ENCODE peak calls at places on chromosomes 6 and 20, in seven cellular contexts. One of them, this sample, is unnamed.

GRCh38 chr6:26041946-26042345 is 45.3 kb upstream of the HFE start:
- DNase-seq in fibroblast of lung: no peak
- DNase-seq in left ventricle myocardium superior: no peak
- DNase-seq in KBM-7: no peak
- DNase-seq in activated T-cell treated with anti-CD3 and anti-CD28 coated beads, Interleukin-2, amount 50 U/mL, for 48 hours: no peak
- DNase-seq in choroid plexus epithelial cell: no peak
- DNase-seq in stimulated activated CD4-positive, alpha-beta T cell treated with anti-CD3 and anti-CD28 coated beads, Interleukin-15, amount 100 ng/mL, for 1 hour: no peak
- DNase-seq in this sample: no peak

GRCh38 chr20:48758206-48758820 is 69.5 kb downstream of the PREX1 start:
- DNase-seq in activated T-cell treated with anti-CD3 and anti-CD28 coated beads, Interleukin-2, amount 50 U/mL, for 48 hours: no peak
- DNase-seq in KBM-7: no peak
- DNase-seq in fibroblast of lung: no peak
- DNase-seq in choroid plexus epithelial cell: peak
- DNase-seq in left ventricle myocardium superior: no peak
- DNase-seq in stimulated activated CD4-positive, alpha-beta T cell treated with anti-CD3 and anti-CD28 coated beads, Interleukin-15, amount 100 ng/mL, for 1 hour: no peak
- DNase-seq in this sample: peak

GRCh38 chr6:21845018-21845417 is 251.5 kb downstream of the SOX4 start:
- DNase-seq in choroid plexus epithelial cell: no peak
- DNase-seq in activated T-cell treated with anti-CD3 and anti-CD28 coated beads, Interleukin-2, amount 50 U/mL, for 48 hours: no peak
- DNase-seq in stimulated activated CD4-positive, alpha-beta T cell treated with anti-CD3 and anti-CD28 coated beads, Interleukin-15, amount 100 ng/mL, for 1 hour: no peak
- DNase-seq in KBM-7: no peak
- DNase-seq in left ventricle myocardium superior: no peak
- DNase-seq in fibroblast of lung: no peak
- DNase-seq in this sample: no peak

GRCh38 chr20:44398303-44398702 is 42.8 kb downstream of the HNF4A start:
- DNase-seq in activated T-cell treated with anti-CD3 and anti-CD28 coated beads, Interleukin-2, amount 50 U/mL, for 48 hours: no peak
- DNase-seq in fibroblast of lung: peak
- DNase-seq in KBM-7: no peak
- DNase-seq in left ventricle myocardium superior: no peak
- DNase-seq in stimulated activated CD4-positive, alpha-beta T cell treated with anti-CD3 and anti-CD28 coated beads, Interleukin-15, amount 100 ng/mL, for 1 hour: no peak
- DNase-seq in choroid plexus epithelial cell: peak
- DNase-seq in this sample: no peak

GRCh38 chr6:139588734-139589418 is 214.4 kb upstream of the CITED2 start:
- DNase-seq in choroid plexus epithelial cell: peak
- DNase-seq in activated T-cell treated with anti-CD3 and anti-CD28 coated beads, Interleukin-2, amount 50 U/mL, for 48 hours: no peak
- DNase-seq in fibroblast of lung: peak
- DNase-seq in stimulated activated CD4-positive, alpha-beta T cell treated with anti-CD3 and anti-CD28 coated beads, Interleukin-15, amount 100 ng/mL, for 1 hour: no peak
- DNase-seq in left ventricle myocardium superior: no peak
- DNase-seq in KBM-7: no peak
- DNase-seq in this sample: no peak

GRCh38 chr20:57746201-57746600 is 36.4 kb upstream of the PMEPA1 start:
- DNase-seq in activated T-cell treated with anti-CD3 and anti-CD28 coated beads, Interleukin-2, amount 50 U/mL, for 48 hours: no peak
- DNase-seq in stimulated activated CD4-positive, alpha-beta T cell treated with anti-CD3 and anti-CD28 coated beads, Interleukin-15, amount 100 ng/mL, for 1 hour: no peak
- DNase-seq in left ventricle myocardium superior: no peak
- DNase-seq in fibroblast of lung: no peak
- DNase-seq in KBM-7: no peak
- DNase-seq in choroid plexus epithelial cell: no peak
- DNase-seq in this sample: no peak

GRCh38 chr20:1619861-1620444 is at the start of gene SIRPB1:
- DNase-seq in KBM-7: peak
- DNase-seq in left ventricle myocardium superior: no peak
- DNase-seq in stimulated activated CD4-positive, alpha-beta T cell treated with anti-CD3 and anti-CD28 coated beads, Interleukin-15, amount 100 ng/mL, for 1 hour: no peak
- DNase-seq in fibroblast of lung: no peak
- DNase-seq in choroid plexus epithelial cell: no peak
- DNase-seq in activated T-cell treated with anti-CD3 and anti-CD28 coated beads, Interleukin-2, amount 50 U/mL, for 48 hours: no peak
- DNase-seq in this sample: no peak

GRCh38 chr6:128739112-128739511 is 143.8 kb upstream of the LAMA2 start:
- DNase-seq in choroid plexus epithelial cell: no peak
- DNase-seq in stimulated activated CD4-positive, alpha-beta T cell treated with anti-CD3 and anti-CD28 coated beads, Interleukin-15, amount 100 ng/mL, for 1 hour: no peak
- DNase-seq in activated T-cell treated with anti-CD3 and anti-CD28 coated beads, Interleukin-2, amount 50 U/mL, for 48 hours: no peak
- DNase-seq in left ventricle myocardium superior: no peak
- DNase-seq in KBM-7: no peak
- DNase-seq in fibroblast of lung: no peak
- DNase-seq in this sample: no peak

GRCh38 chr20:709421-709820 is 33.8 kb upstream of the SCRT2 start:
- DNase-seq in choroid plexus epithelial cell: peak
- DNase-seq in KBM-7: no peak
- DNase-seq in fibroblast of lung: no peak
- DNase-seq in activated T-cell treated with anti-CD3 and anti-CD28 coated beads, Interleukin-2, amount 50 U/mL, for 48 hours: no peak
- DNase-seq in stimulated activated CD4-positive, alpha-beta T cell treated with anti-CD3 and anti-CD28 coated beads, Interleukin-15, amount 100 ng/mL, for 1 hour: no peak
- DNase-seq in left ventricle myocardium superior: peak
- DNase-seq in this sample: no peak

GRCh38 chr20:32244150-32244823 is 33.2 kb upstream of the KIF3B start:
- DNase-seq in activated T-cell treated with anti-CD3 and anti-CD28 coated beads, Interleukin-2, amount 50 U/mL, for 48 hours: no peak
- DNase-seq in stimulated activated CD4-positive, alpha-beta T cell treated with anti-CD3 and anti-CD28 coated beads, Interleukin-15, amount 100 ng/mL, for 1 hour: no peak
- DNase-seq in KBM-7: no peak
- DNase-seq in choroid plexus epithelial cell: no peak
- DNase-seq in fibroblast of lung: peak
- DNase-seq in left ventricle myocardium superior: no peak
- DNase-seq in this sample: no peak

GRCh38 chr6:39256294-39256693 is 27.0 kb upstream of the KCNK5 start:
- DNase-seq in left ventricle myocardium superior: no peak
- DNase-seq in activated T-cell treated with anti-CD3 and anti-CD28 coated beads, Interleukin-2, amount 50 U/mL, for 48 hours: no peak
- DNase-seq in KBM-7: no peak
- DNase-seq in stimulated activated CD4-positive, alpha-beta T cell treated with anti-CD3 and anti-CD28 coated beads, Interleukin-15, amount 100 ng/mL, for 1 hour: no peak
- DNase-seq in fibroblast of lung: no peak
- DNase-seq in choroid plexus epithelial cell: no peak
- DNase-seq in this sample: no peak

GRCh38 chr6:130624046-130624445 is 203.2 kb upstream of the SMLR1 start:
- DNase-seq in fibroblast of lung: no peak
- DNase-seq in choroid plexus epithelial cell: peak
- DNase-seq in left ventricle myocardium superior: no peak
- DNase-seq in stimulated activated CD4-positive, alpha-beta T cell treated with anti-CD3 and anti-CD28 coated beads, Interleukin-15, amount 100 ng/mL, for 1 hour: no peak
- DNase-seq in KBM-7: no peak
- DNase-seq in activated T-cell treated with anti-CD3 and anti-CD28 coated beads, Interleukin-2, amount 50 U/mL, for 48 hours: no peak
- DNase-seq in this sample: no peak

GRCh38 chr6:147156799-147157382 is 47.3 kb upstream of the STXBP5 start:
- DNase-seq in choroid plexus epithelial cell: peak
- DNase-seq in fibroblast of lung: peak
- DNase-seq in stimulated activated CD4-positive, alpha-beta T cell treated with anti-CD3 and anti-CD28 coated beads, Interleukin-15, amount 100 ng/mL, for 1 hour: no peak
- DNase-seq in KBM-7: no peak
- DNase-seq in left ventricle myocardium superior: no peak
- DNase-seq in activated T-cell treated with anti-CD3 and anti-CD28 coated beads, Interleukin-2, amount 50 U/mL, for 48 hours: no peak
- DNase-seq in this sample: no peak

GRCh38 chr20:51258582-51259175 is 235.8 kb upstream of the KCNG1 start:
- DNase-seq in fibroblast of lung: no peak
- DNase-seq in KBM-7: no peak
- DNase-seq in choroid plexus epithelial cell: peak
- DNase-seq in left ventricle myocardium superior: no peak
- DNase-seq in stimulated activated CD4-positive, alpha-beta T cell treated with anti-CD3 and anti-CD28 coated beads, Interleukin-15, amount 100 ng/mL, for 1 hour: no peak
- DNase-seq in activated T-cell treated with anti-CD3 and anti-CD28 coated beads, Interleukin-2, amount 50 U/mL, for 48 hours: no peak
- DNase-seq in this sample: no peak

GRCh38 chr6:163231356-163232014 is 183.0 kb upstream of the QKI start:
- DNase-seq in stimulated activated CD4-positive, alpha-beta T cell treated with anti-CD3 and anti-CD28 coated beads, Interleukin-15, amount 100 ng/mL, for 1 hour: no peak
- DNase-seq in activated T-cell treated with anti-CD3 and anti-CD28 coated beads, Interleukin-2, amount 50 U/mL, for 48 hours: no peak
- DNase-seq in left ventricle myocardium superior: no peak
- DNase-seq in choroid plexus epithelial cell: no peak
- DNase-seq in fibroblast of lung: no peak
- DNase-seq in KBM-7: no peak
- DNase-seq in this sample: no peak

GRCh38 chr20:43667341-43668132 is 623 bp downstream of the MYBL2 start:
- DNase-seq in fibroblast of lung: no peak
- DNase-seq in left ventricle myocardium superior: no peak
- DNase-seq in activated T-cell treated with anti-CD3 and anti-CD28 coated beads, Interleukin-2, amount 50 U/mL, for 48 hours: peak
- DNase-seq in choroid plexus epithelial cell: no peak
- DNase-seq in stimulated activated CD4-positive, alpha-beta T cell treated with anti-CD3 and anti-CD28 coated beads, Interleukin-15, amount 100 ng/mL, for 1 hour: no peak
- DNase-seq in KBM-7: peak
- DNase-seq in this sample: peak

GRCh38 chr6:159056432-159056831 is 11.6 kb upstream of the TAGAP start:
- DNase-seq in stimulated activated CD4-positive, alpha-beta T cell treated with anti-CD3 and anti-CD28 coated beads, Interleukin-15, amount 100 ng/mL, for 1 hour: no peak
- DNase-seq in choroid plexus epithelial cell: no peak
- DNase-seq in left ventricle myocardium superior: no peak
- DNase-seq in KBM-7: no peak
- DNase-seq in activated T-cell treated with anti-CD3 and anti-CD28 coated beads, Interleukin-2, amount 50 U/mL, for 48 hours: no peak
- DNase-seq in fibroblast of lung: no peak
- DNase-seq in this sample: no peak

GRCh38 chr20:56875052-56875663 is 246.1 kb downstream of the TFAP2C start:
- DNase-seq in KBM-7: no peak
- DNase-seq in left ventricle myocardium superior: no peak
- DNase-seq in stimulated activated CD4-positive, alpha-beta T cell treated with anti-CD3 and anti-CD28 coated beads, Interleukin-15, amount 100 ng/mL, for 1 hour: no peak
- DNase-seq in activated T-cell treated with anti-CD3 and anti-CD28 coated beads, Interleukin-2, amount 50 U/mL, for 48 hours: no peak
- DNase-seq in choroid plexus epithelial cell: peak
- DNase-seq in fibroblast of lung: peak
- DNase-seq in this sample: no peak

GRCh38 chr6:142902636-142903053 is 42.3 kb downstream of the HIVEP2 start:
- DNase-seq in KBM-7: peak
- DNase-seq in stimulated activated CD4-positive, alpha-beta T cell treated with anti-CD3 and anti-CD28 coated beads, Interleukin-15, amount 100 ng/mL, for 1 hour: peak
- DNase-seq in left ventricle myocardium superior: peak
- DNase-seq in choroid plexus epithelial cell: peak
- DNase-seq in activated T-cell treated with anti-CD3 and anti-CD28 coated beads, Interleukin-2, amount 50 U/mL, for 48 hours: peak
- DNase-seq in fibroblast of lung: peak
- DNase-seq in this sample: peak

GRCh38 chr6:67277312-67277711 is 1357.8 kb upstream of the ADGRB3 start:
- DNase-seq in KBM-7: no peak
- DNase-seq in activated T-cell treated with anti-CD3 and anti-CD28 coated beads, Interleukin-2, amount 50 U/mL, for 48 hours: no peak
- DNase-seq in left ventricle myocardium superior: no peak
- DNase-seq in stimulated activated CD4-positive, alpha-beta T cell treated with anti-CD3 and anti-CD28 coated beads, Interleukin-15, amount 100 ng/mL, for 1 hour: no peak
- DNase-seq in choroid plexus epithelial cell: no peak
- DNase-seq in fibroblast of lung: no peak
- DNase-seq in this sample: no peak

GRCh38 chr6:137901454-137901853 is 34.4 kb downstream of the TNFAIP3 start:
- DNase-seq in KBM-7: no peak
- DNase-seq in activated T-cell treated with anti-CD3 and anti-CD28 coated beads, Interleukin-2, amount 50 U/mL, for 48 hours: no peak
- DNase-seq in choroid plexus epithelial cell: no peak
- DNase-seq in fibroblast of lung: no peak
- DNase-seq in left ventricle myocardium superior: no peak
- DNase-seq in stimulated activated CD4-positive, alpha-beta T cell treated with anti-CD3 and anti-CD28 coated beads, Interleukin-15, amount 100 ng/mL, for 1 hour: no peak
- DNase-seq in this sample: no peak

GRCh38 chr6:82987951-82988350 is 77.7 kb downstream of the UBE3D start:
- DNase-seq in stimulated activated CD4-positive, alpha-beta T cell treated with anti-CD3 and anti-CD28 coated beads, Interleukin-15, amount 100 ng/mL, for 1 hour: no peak
- DNase-seq in left ventricle myocardium superior: no peak
- DNase-seq in activated T-cell treated with anti-CD3 and anti-CD28 coated beads, Interleukin-2, amount 50 U/mL, for 48 hours: no peak
- DNase-seq in choroid plexus epithelial cell: no peak
- DNase-seq in fibroblast of lung: no peak
- DNase-seq in KBM-7: no peak
- DNase-seq in this sample: no peak

GRCh38 chr20:6632187-6632586 is 135.3 kb upstream of the BMP2 start:
- DNase-seq in fibroblast of lung: peak
- DNase-seq in left ventricle myocardium superior: peak
- DNase-seq in choroid plexus epithelial cell: peak
- DNase-seq in activated T-cell treated with anti-CD3 and anti-CD28 coated beads, Interleukin-2, amount 50 U/mL, for 48 hours: no peak
- DNase-seq in KBM-7: no peak
- DNase-seq in stimulated activated CD4-positive, alpha-beta T cell treated with anti-CD3 and anti-CD28 coated beads, Interleukin-15, amount 100 ng/mL, for 1 hour: no peak
- DNase-seq in this sample: no peak

GRCh38 chr6:68859233-68859632 is 224.2 kb downstream of the ADGRB3 start:
- DNase-seq in choroid plexus epithelial cell: no peak
- DNase-seq in KBM-7: no peak
- DNase-seq in left ventricle myocardium superior: no peak
- DNase-seq in activated T-cell treated with anti-CD3 and anti-CD28 coated beads, Interleukin-2, amount 50 U/mL, for 48 hours: no peak
- DNase-seq in stimulated activated CD4-positive, alpha-beta T cell treated with anti-CD3 and anti-CD28 coated beads, Interleukin-15, amount 100 ng/mL, for 1 hour: no peak
- DNase-seq in fibroblast of lung: no peak
- DNase-seq in this sample: no peak

GRCh38 chr6:27129917-27130316 is 117.6 kb upstream of the PRSS16 start:
- DNase-seq in activated T-cell treated with anti-CD3 and anti-CD28 coated beads, Interleukin-2, amount 50 U/mL, for 48 hours: no peak
- DNase-seq in KBM-7: no peak
- DNase-seq in fibroblast of lung: no peak
- DNase-seq in stimulated activated CD4-positive, alpha-beta T cell treated with anti-CD3 and anti-CD28 coated beads, Interleukin-15, amount 100 ng/mL, for 1 hour: no peak
- DNase-seq in choroid plexus epithelial cell: no peak
- DNase-seq in left ventricle myocardium superior: no peak
- DNase-seq in this sample: no peak

GRCh38 chr20:37727247-37727956 is 33.6 kb downstream of the CTNNBL1 start:
- DNase-seq in fibroblast of lung: no peak
- DNase-seq in choroid plexus epithelial cell: peak
- DNase-seq in left ventricle myocardium superior: no peak
- DNase-seq in stimulated activated CD4-positive, alpha-beta T cell treated with anti-CD3 and anti-CD28 coated beads, Interleukin-15, amount 100 ng/mL, for 1 hour: no peak
- DNase-seq in activated T-cell treated with anti-CD3 and anti-CD28 coated beads, Interleukin-2, amount 50 U/mL, for 48 hours: no peak
- DNase-seq in KBM-7: no peak
- DNase-seq in this sample: no peak

GRCh38 chr6:152271681-152272464 is 365.3 kb downstream of the SYNE1 start:
- DNase-seq in choroid plexus epithelial cell: peak
- DNase-seq in left ventricle myocardium superior: peak
- DNase-seq in KBM-7: peak
- DNase-seq in fibroblast of lung: peak
- DNase-seq in activated T-cell treated with anti-CD3 and anti-CD28 coated beads, Interleukin-2, amount 50 U/mL, for 48 hours: no peak
- DNase-seq in stimulated activated CD4-positive, alpha-beta T cell treated with anti-CD3 and anti-CD28 coated beads, Interleukin-15, amount 100 ng/mL, for 1 hour: no peak
- DNase-seq in this sample: no peak

GRCh38 chr20:31516651-31517050 is 2.4 kb downstream of the HM13 start:
- DNase-seq in stimulated activated CD4-positive, alpha-beta T cell treated with anti-CD3 and anti-CD28 coated beads, Interleukin-15, amount 100 ng/mL, for 1 hour: no peak
- DNase-seq in KBM-7: no peak
- DNase-seq in choroid plexus epithelial cell: no peak
- DNase-seq in fibroblast of lung: no peak
- DNase-seq in activated T-cell treated with anti-CD3 and anti-CD28 coated beads, Interleukin-2, amount 50 U/mL, for 48 hours: peak
- DNase-seq in left ventricle myocardium superior: no peak
- DNase-seq in this sample: no peak

GRCh38 chr6:34836008-34836407 is 44.1 kb downstream of the BLTP3A start:
- DNase-seq in left ventricle myocardium superior: no peak
- DNase-seq in fibroblast of lung: no peak
- DNase-seq in choroid plexus epithelial cell: no peak
- DNase-seq in activated T-cell treated with anti-CD3 and anti-CD28 coated beads, Interleukin-2, amount 50 U/mL, for 48 hours: no peak
- DNase-seq in KBM-7: no peak
- DNase-seq in stimulated activated CD4-positive, alpha-beta T cell treated with anti-CD3 and anti-CD28 coated beads, Interleukin-15, amount 100 ng/mL, for 1 hour: no peak
- DNase-seq in this sample: no peak

GRCh38 chr20:55057779-55058415 is 582.5 kb downstream of the DOK5 start:
- DNase-seq in choroid plexus epithelial cell: no peak
- DNase-seq in stimulated activated CD4-positive, alpha-beta T cell treated with anti-CD3 and anti-CD28 coated beads, Interleukin-15, amount 100 ng/mL, for 1 hour: no peak
- DNase-seq in left ventricle myocardium superior: no peak
- DNase-seq in KBM-7: no peak
- DNase-seq in fibroblast of lung: no peak
- DNase-seq in activated T-cell treated with anti-CD3 and anti-CD28 coated beads, Interleukin-2, amount 50 U/mL, for 48 hours: no peak
- DNase-seq in this sample: no peak

GRCh38 chr6:163513570-163514166 is 99.2 kb downstream of the QKI start:
- DNase-seq in activated T-cell treated with anti-CD3 and anti-CD28 coated beads, Interleukin-2, amount 50 U/mL, for 48 hours: no peak
- DNase-seq in KBM-7: no peak
- DNase-seq in fibroblast of lung: no peak
- DNase-seq in stimulated activated CD4-positive, alpha-beta T cell treated with anti-CD3 and anti-CD28 coated beads, Interleukin-15, amount 100 ng/mL, for 1 hour: no peak
- DNase-seq in choroid plexus epithelial cell: no peak
- DNase-seq in left ventricle myocardium superior: no peak
- DNase-seq in this sample: no peak